ENCODE peak calls at places on chromosomes 7 and 10, in nine cellular contexts. Y, I, P, K, X, W, U, H and S are unnamed samples.

GRCh38 chr7:106165328-106165727 is 53.2 kb upstream of the SYPL1 start:
- DNase-seq in Y (no peak), I (no peak), P (no peak), K (no peak), X (peak; percentile 17), W (no peak), U (peak; percentile 93), H (no peak), S (no peak)

GRCh38 chr10:130782467-130782866 is 529.1 kb downstream of the TCERG1L start:
- DNase-seq in Y (no peak), I (no peak), P (no peak), K (no peak), X (no peak), W (no peak), U (no peak), H (no peak), S (no peak)

GRCh38 chr10:44415121-44415520 is 30.2 kb upstream of the CXCL12 start:
- DNase-seq in Y (no peak), I (no peak), P (no peak), K (no peak), X (no peak), W (no peak), U (peak; percentile 26), H (no peak), S (no peak)

GRCh38 chr10:127498081-127498480 is 51.0 kb upstream of the NPS start:
- DNase-seq in Y (no peak), I (no peak), P (no peak), K (no peak), X (no peak), W (no peak), U (no peak), H (no peak), S (no peak)

GRCh38 chr10:94103902-94104301 is 110.2 kb downstream of the PLCE1 start:
- DNase-seq in Y (no peak), I (no peak), P (no peak), K (no peak), X (no peak), W (no peak), U (peak; percentile 69), H (peak; percentile 67), S (no peak)

GRCh38 chr10:44506386-44506785 is 121.5 kb upstream of the CXCL12 start:
- DNase-seq in Y (no peak), I (no peak), P (no peak), K (no peak), X (no peak), W (no peak), U (no peak), H (no peak), S (no peak)

GRCh38 chr10:58588673-58589265 is 76.1 kb downstream of the BICC1 start:
- DNase-seq in Y (peak; percentile 69), I (peak; percentile 24), P (no peak), K (no peak), X (peak; percentile 60), W (no peak), U (no peak), H (no peak), S (peak; percentile 49)

GRCh38 chr7:17984288-17984687 is 43.4 kb downstream of the PRPS1L1 start:
- DNase-seq in Y (no peak), I (no peak), P (no peak), K (no peak), X (no peak), W (no peak), U (no peak), H (no peak), S (no peak)

GRCh38 chr7:80608292-80608691 is 30.1 kb upstream of the CD36 start:
- DNase-seq in Y (no peak), I (no peak), P (no peak), K (no peak), X (no peak), W (no peak), U (no peak), H (no peak), S (no peak)

GRCh38 chr7:30062587-30062986 is 34.4 kb downstream of the PLEKHA8 start:
- DNase-seq in Y (no peak), I (no peak), P (peak; percentile 48), K (no peak), X (peak; percentile 57), W (no peak), U (peak; percentile 69), H (no peak), S (no peak)

GRCh38 chr10:114719311-114719710 is 61.2 kb upstream of the ABLIM1 start:
- DNase-seq in Y (no peak), I (peak; percentile 76), P (no peak), K (no peak), X (peak; percentile 55), W (no peak), U (no peak), H (no peak), S (peak; percentile 45)

GRCh38 chr10:18659784-18660561 is 742 bp downstream of the ARL5B start:
- DNase-seq in Y (no peak), I (no peak), P (peak; percentile 8), K (no peak), X (peak; percentile 54), W (no peak), U (peak; percentile 47), H (no peak), S (no peak)

GRCh38 chr10:80289451-80290287 is at the start of gene MAT1A:
- DNase-seq in Y (no peak), I (no peak), P (no peak), K (no peak), X (peak; percentile 72), W (no peak), U (peak; percentile 3), H (no peak), S (peak; percentile 91)

GRCh38 chr10:61042533-61042932 is 98.5 kb upstream of the RHOBTB1 start:
- DNase-seq in Y (no peak), I (no peak), P (no peak), K (no peak), X (no peak), W (no peak), U (no peak), H (no peak), S (no peak)

GRCh38 chr10:89392974-89393373 is 551 bp downstream of the IFIT1 start:
- DNase-seq in Y (no peak), I (no peak), P (no peak), K (no peak), X (peak; percentile 48), W (peak; percentile 26), U (peak; percentile 79), H (no peak), S (no peak)
- TF ChIP-seq CTCF in Y (no peak), I (no peak), P (no peak), K (no peak), X (no peak), W (no peak), U (no peak), H (no peak), S (no peak)

GRCh38 chr7:74174606-74175082 is 488 bp downstream of the EIF4H start:
- DNase-seq in Y (peak; percentile 42), I (peak; percentile 49), P (no peak), K (no peak), X (peak; percentile 55), W (peak; percentile 48), U (peak; percentile 50), H (no peak), S (peak; percentile 64)
- TF ChIP-seq CTCF in Y (no peak), I (no peak), P (no peak), K (no peak), X (no peak), W (no peak), U (no peak), H (no peak), S (no peak)

GRCh38 chr7:45342236-45342635 is 184.6 kb downstream of the RAMP3 start:
- DNase-seq in Y (no peak), I (no peak), P (no peak), K (no peak), X (peak; percentile 4), W (no peak), U (no peak), H (no peak), S (peak; percentile 35)
- TF ChIP-seq CTCF in Y (no peak), I (no peak), P (no peak), K (no peak), X (no peak), W (no peak), U (no peak), H (no peak), S (no peak)

DNA sequence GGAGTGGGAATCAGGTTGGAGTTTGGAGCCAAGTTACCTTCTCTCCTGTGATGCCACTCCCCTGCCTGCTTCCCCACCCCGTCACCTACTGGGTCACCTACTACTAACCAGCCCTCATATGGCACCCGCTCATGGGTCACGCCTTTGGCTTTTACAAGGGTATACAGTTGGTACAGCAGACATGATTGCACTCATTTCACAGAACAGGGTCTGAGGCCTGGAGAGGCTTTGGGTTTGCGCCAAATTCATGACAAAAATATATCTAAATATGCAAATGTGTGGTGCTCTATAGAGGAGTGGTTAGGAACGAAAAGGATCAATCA is 10.7 kb downstream of the CRYGN start:
- DNase-seq in Y (no peak), I (no peak), P (no peak), K (no peak), X (no peak), W (no peak), U (no peak), H (no peak), S (no peak)
- TF ChIP-seq CTCF in Y (no peak), I (no peak), P (no peak), K (no peak), X (no peak), W (no peak), U (no peak), H (no peak), S (no peak)

GRCh38 chr7:65477326-65477725 is 103.7 kb downstream of the ZNF92 start:
- DNase-seq in Y (peak; percentile 75), I (no peak), P (no peak), K (no peak), X (peak; percentile 18), W (no peak), U (peak; percentile 28), H (no peak), S (peak; percentile 50)
- TF ChIP-seq CTCF in Y (peak; percentile 61), I (peak; percentile 5), P (no peak), K (peak; percentile 22), X (no peak), W (no peak), U (peak; percentile 31), H (peak; percentile 61), S (peak; percentile 28)